ENCODE peak calls at places on chromosome 20, in eight cellular contexts. Y is fibroblast of mammary gland, A is cardiac fibroblast, O is psoas muscle, X is uterus, D is keratinocyte, Q is lower leg skin, P is AG04450. J is an unnamed sample.

GRCh38 chr20:33377366-33377765 is 24.0 kb downstream of the CDK5RAP1 start:
- DNase-seq in D (no peak), X (no peak), Y (no peak), P (no peak), O (no peak), A (no peak), Q (no peak), J (no peak)

GRCh38 chr20:33650111-33650752 is 11.9 kb upstream of the C20orf144 start:
- DNase-seq in A (no peak), Q (no peak), X (no peak), D (no peak), Y (no peak), P (no peak), O (no peak), J (no peak)

GRCh38 chr20:14521436-14521835 is 184.0 kb upstream of the FLRT3 start:
- DNase-seq in Y (peak; percentile 29), O (no peak), P (no peak), D (peak; percentile 62), A (no peak), X (no peak), Q (no peak), J (no peak)

GRCh38 chr20:32325706-32326506 is 32.2 kb upstream of the ASXL1 start:
- DNase-seq in P (no peak), O (no peak), A (peak; percentile 52), D (no peak), X (no peak), Y (peak; percentile 68), Q (no peak), J (no peak)

GRCh38 chr20:41853803-41854202 is 235.6 kb upstream of the CHD6 start:
- DNase-seq in X (no peak), Q (no peak), Y (no peak), P (no peak), D (no peak), A (no peak), O (no peak), J (no peak)

GRCh38 chr20:33995053-33995816 is 1.5 kb downstream of the RALY start:
- DNase-seq in A (peak; percentile 51), X (no peak), D (no peak), Y (peak; percentile 20), P (no peak), O (no peak), Q (no peak), J (no peak)

GRCh38 chr20:46406986-46407670 is 713 bp upstream of the ELMO2 start:
- DNase-seq in Q (peak; percentile 65), O (peak; percentile 87), A (peak; percentile 11), Y (no peak), P (no peak), X (peak; percentile 56), D (no peak), J (no peak)

GRCh38 chr20:57387463-57387862 is 3.7 kb upstream of the RBM38 start:
- DNase-seq in O (peak; percentile 34), X (no peak), Q (no peak), Y (no peak), D (no peak), P (no peak), A (no peak), J (no peak)

GRCh38 chr20:49276895-49277785 is 717 bp downstream of the ZNFX1 start:
- DNase-seq in O (peak; percentile 68), Q (peak; percentile 32), D (no peak), P (no peak), A (no peak), Y (no peak), X (peak; percentile 50), J (no peak)

GRCh38 chr20:50484271-50484976 is 25.8 kb upstream of the PTPN1 start:
- DNase-seq in A (no peak), O (no peak), D (no peak), Y (no peak), X (no peak), Q (no peak), P (no peak), J (no peak)

GRCh38 chr20:48338717-48339116 is 489.1 kb downstream of the PREX1 start:
- DNase-seq in A (peak; percentile 71), X (no peak), D (no peak), Q (no peak), Y (peak; percentile 81), O (no peak), P (peak; percentile 29), J (no peak)

GRCh38 chr20:32964575-32964974 is 39.7 kb downstream of the SUN5 start:
- DNase-seq in X (no peak), P (no peak), Y (no peak), O (no peak), Q (peak; percentile 3), D (no peak), A (no peak), J (no peak)

GRCh38 chr20:60816901-60817300 is 435.2 kb upstream of the CDH4 start:
- DNase-seq in O (no peak), P (no peak), A (no peak), Q (no peak), D (no peak), X (no peak), Y (no peak), J (no peak)

GRCh38 chr20:53503517-53503919 is 90.1 kb downstream of the ZNF217 start:
- DNase-seq in Y (no peak), X (no peak), D (no peak), A (no peak), P (no peak), Q (no peak), O (no peak), J (no peak)

GRCh38 chr20:47233333-47234188 is 122.9 kb downstream of the ZMYND8 start:
- DNase-seq in X (no peak), Y (peak; percentile 73), Q (no peak), A (no peak), P (no peak), O (no peak), D (no peak), J (no peak)

GRCh38 chr20:40880063-40880715 is 148.4 kb upstream of the TOP1 start:
- DNase-seq in Q (no peak), X (no peak), P (no peak), Y (no peak), O (no peak), A (no peak), D (no peak), J (no peak)

GRCh38 chr20:53763707-53764415 is 170.2 kb upstream of the ZNF217 start:
- DNase-seq in O (no peak), X (no peak), Q (no peak), D (no peak), P (no peak), Y (peak; percentile 55), A (peak; percentile 70), J (peak; percentile 96)

GRCh38 chr20:35901678-35902544 is 52.4 kb downstream of the SCAND1 start:
- DNase-seq in D (no peak), A (peak; percentile 80), X (no peak), Q (no peak), O (no peak), P (peak; percentile 78), Y (peak; percentile 95), J (peak; percentile 92)

GRCh38 chr20:56631318-56631989 is 2.3 kb downstream of the TFAP2C start:
- DNase-seq in Y (no peak), X (no peak), D (no peak), P (no peak), A (no peak), O (no peak), Q (no peak), J (no peak)

DNA sequence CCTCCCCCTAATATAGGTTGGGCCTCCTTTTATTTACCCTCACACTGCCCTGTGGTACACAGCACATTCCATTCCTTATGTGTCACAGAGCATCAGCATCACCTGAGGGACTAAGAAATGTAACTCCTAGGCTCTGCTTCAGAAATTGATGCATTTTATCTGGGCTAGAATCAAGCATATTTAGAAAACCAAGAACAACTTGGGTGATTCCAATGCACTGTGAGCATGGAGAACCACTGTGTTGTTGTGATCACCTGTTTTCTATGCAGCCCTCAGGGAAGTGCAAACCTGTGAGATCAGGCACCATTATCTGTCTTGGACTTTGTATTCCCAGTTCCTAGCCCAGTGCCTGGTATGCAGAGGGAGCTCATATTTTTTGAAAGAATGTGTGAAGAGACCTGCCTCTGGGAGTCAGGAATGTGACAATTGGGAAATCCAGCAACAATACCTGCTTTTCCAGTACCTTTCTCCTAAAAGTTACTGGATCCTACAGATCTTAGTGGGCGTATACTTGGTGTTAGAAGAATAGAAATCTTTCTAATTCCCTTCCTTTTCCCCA is 7.0 kb downstream of the KAT14 start:
- DNase-seq in Y (no peak), Q (no peak), P (no peak), A (no peak), X (no peak), O (no peak), D (no peak), J (no peak)
- TF ChIP-seq CTCF in Y (no peak), Q (no peak), P (no peak), A (no peak), X (no peak), O (no peak), D (no peak), J (no peak)

DNA sequence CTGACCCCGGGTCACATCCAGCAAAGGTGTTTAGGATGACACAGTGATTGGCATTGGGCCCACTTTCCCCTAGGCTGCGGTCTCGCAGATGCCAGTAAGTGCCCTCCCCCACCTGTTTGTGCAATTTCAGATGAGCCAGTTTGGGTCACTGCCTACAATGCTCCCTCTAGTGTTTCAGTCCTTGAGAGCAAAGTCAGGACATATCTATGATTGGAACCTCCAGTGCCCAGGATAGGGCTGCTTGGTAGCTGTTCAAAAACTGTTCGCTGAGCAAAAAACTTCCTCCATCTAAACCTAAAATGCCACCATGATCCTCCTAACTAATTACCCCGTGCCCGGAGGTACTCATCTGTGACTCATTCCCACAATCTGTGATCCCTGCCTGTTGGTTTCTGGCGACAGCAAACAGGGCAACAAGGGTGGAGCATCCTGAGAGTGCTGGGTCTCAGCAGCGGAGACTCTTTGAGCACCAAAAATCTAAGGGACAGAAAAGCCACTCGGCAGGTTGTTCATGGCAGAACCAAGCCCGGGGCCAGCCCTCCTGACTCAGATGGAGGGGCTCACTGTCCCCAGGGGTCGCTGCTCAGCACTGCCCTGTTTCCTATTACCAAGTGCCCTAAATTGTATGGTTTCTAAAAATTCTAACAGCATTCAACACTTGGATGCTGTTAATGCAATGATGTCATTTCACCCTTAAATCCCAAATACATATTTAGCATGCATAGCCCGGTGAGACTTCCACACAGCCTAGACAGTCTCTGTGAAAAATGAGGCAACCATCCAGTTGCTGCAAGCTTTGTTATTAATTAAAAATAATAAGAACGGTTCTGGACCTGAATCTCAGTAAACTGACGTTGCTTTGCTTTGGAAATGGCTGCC is 5.0 kb downstream of the VSX1 start:
- DNase-seq in Y (peak; percentile 45), P (no peak), Q (no peak), X (no peak), A (peak; percentile 38), O (peak; percentile 57), D (peak; percentile 40), J (no peak)
- H3K4me3 ChIP-seq in Y (no peak overlapping the region), P (peak overlapping the region; percentile 25), Q (no peak overlapping the region), X (peak overlapping the region; percentile 30), A (no peak overlapping the region), O (peak overlapping the region; percentile 47), D (no peak overlapping the region), J (no peak overlapping the region)

GRCh38 chr20:1734269-1734858 is 76.8 kb upstream of the SIRPG start:
- DNase-seq in Y (peak; percentile 40), A (no peak), X (no peak), D (no peak), Q (no peak), O (no peak), P (no peak), J (no peak)
- TF ChIP-seq CTCF in Y (no peak), A (no peak), X (no peak), D (peak; percentile 21), Q (no peak), O (no peak), P (no peak), J (no peak)

DNA sequence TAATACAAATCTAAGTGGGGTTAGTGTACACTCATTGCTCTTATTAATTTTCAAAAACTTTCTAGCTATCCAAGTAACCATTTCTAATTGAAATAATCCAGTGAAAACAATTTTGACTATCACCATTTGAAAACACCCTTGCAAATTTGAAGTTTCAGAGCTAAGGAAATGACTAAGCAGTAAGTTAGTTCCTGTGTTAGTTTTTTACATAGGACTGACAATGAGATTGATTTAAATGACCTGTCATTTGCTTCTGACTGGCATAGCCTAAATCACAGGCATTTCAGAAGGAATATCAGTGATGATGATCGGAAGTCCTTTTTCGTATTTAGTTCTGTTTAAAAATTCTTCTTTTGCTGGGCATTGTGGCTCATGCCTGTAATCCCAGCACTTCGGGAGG is 27.0 kb downstream of the STK4 start:
- DNase-seq in P (no peak), Y (no peak), O (no peak), A (peak; percentile 32), Q (no peak), X (no peak), D (no peak), J (no peak)
- H3K4me3 ChIP-seq in P (no peak overlapping the region), Y (no peak overlapping the region), O (no peak overlapping the region), A (no peak overlapping the region), Q (no peak overlapping the region), X (no peak overlapping the region), D (no peak overlapping the region), J (no peak overlapping the region)